ENCODE peak calls at places on chromosome 1, in eight cellular contexts. B is OCI-LY7, C is A549, P is body of pancreas, Y is upper lobe of right lung, T is adrenal gland, I is endodermal cell, K is ovary. G is an unnamed sample.

GRCh38 chr1:7558921-7559869 is 211.9 kb upstream of the VAMP3 start:
- DNase-seq in I (no peak), K (no peak), Y (peak; percentile 65), C (no peak), P (no peak), B (no peak), T (no peak), G (no peak)

GRCh38 chr1:53546409-53547155 is 87.4 kb downstream of the DMRTB1 start:
- DNase-seq in I (peak; percentile 33), C (no peak), P (no peak), K (no peak), Y (peak; percentile 28), T (no peak), B (no peak), G (no peak)

GRCh38 chr1:155698382-155699038 is 9.6 kb downstream of the DAP3 start:
- DNase-seq in I (no peak), K (no peak), C (no peak), T (no peak), Y (no peak), P (no peak), B (no peak), G (no peak)

GRCh38 chr1:154772056-154772455 is 98.0 kb downstream of the KCNN3 start:
- DNase-seq in K (no peak), Y (peak; percentile 49), I (no peak), B (no peak), T (no peak), C (no peak), P (no peak), G (no peak)

GRCh38 chr1:94265011-94265422 is 27.6 kb upstream of the ARHGAP29 start:
- DNase-seq in K (no peak), C (no peak), B (no peak), Y (no peak), T (no peak), I (no peak), P (no peak), G (peak; percentile 28)

GRCh38 chr1:162946701-162947100 is 85.7 kb upstream of the CCDC190 start:
- DNase-seq in K (no peak), B (no peak), C (no peak), I (no peak), T (peak; percentile 14), Y (no peak), P (no peak), G (no peak)

GRCh38 chr1:171355727-171356126 is 41.7 kb downstream of the FMO4 start:
- DNase-seq in C (no peak), K (no peak), B (no peak), P (no peak), I (no peak), Y (no peak), T (no peak), G (no peak)

GRCh38 chr1:163056832-163057231 is 12.3 kb upstream of the RGS4 start:
- DNase-seq in C (no peak), K (no peak), Y (no peak), P (no peak), T (no peak), B (no peak), I (no peak), G (peak; percentile 90)

GRCh38 chr1:198449727-198450433 is 90.6 kb downstream of the ATP6V1G3 start:
- DNase-seq in K (no peak), B (no peak), I (no peak), Y (no peak), C (no peak), T (no peak), P (no peak), G (no peak)

GRCh38 chr1:25819496-25820246 is at the start of gene MTFR1L:
- DNase-seq in B (peak; percentile 92), P (peak; percentile 95), K (peak; percentile 87), C (peak; percentile 86), Y (peak; percentile 96), I (peak; percentile 95), T (peak; percentile 91), G (no peak)

GRCh38 chr1:203471841-203472240 is 3.8 kb upstream of the PRELP start:
- DNase-seq in P (no peak), B (no peak), Y (no peak), I (no peak), C (no peak), T (no peak), K (no peak), G (no peak)

GRCh38 chr1:110207831-110208230 is 2.3 kb upstream of the KCNC4 start:
- DNase-seq in T (peak; percentile 76), K (peak; percentile 63), Y (peak; percentile 80), C (peak; percentile 48), I (peak; percentile 95), B (peak; percentile 81), P (peak; percentile 72), G (no peak)

GRCh38 chr1:231233735-231234417 is 7.1 kb upstream of the GNPAT start:
- DNase-seq in B (no peak), P (peak; percentile 78), I (no peak), K (no peak), T (peak; percentile 54), Y (no peak), C (no peak), G (no peak)

GRCh38 chr1:26701266-26701994 is 5.6 kb downstream of the ARID1A start:
- DNase-seq in B (no peak), P (no peak), K (no peak), T (no peak), C (no peak), I (no peak), Y (no peak), G (no peak)

GRCh38 chr1:7915826-7916225 is 24.8 kb downstream of the TNFRSF9 start:
- DNase-seq in K (no peak), C (no peak), P (no peak), B (no peak), I (no peak), T (no peak), Y (no peak), G (no peak)

GRCh38 chr1:95927061-95927460 is 693.1 kb downstream of the RWDD3 start:
- DNase-seq in P (no peak), I (no peak), Y (no peak), T (no peak), B (no peak), C (no peak), K (no peak), G (no peak)

GRCh38 chr1:246607466-246607865 is 41.2 kb downstream of the CNST start:
- DNase-seq in Y (no peak), B (no peak), K (no peak), P (no peak), T (no peak), I (no peak), C (no peak), G (no peak)

GRCh38 chr1:19484338-19484792 is 974 bp downstream of the CAPZB start:
- DNase-seq in C (no peak), I (no peak), Y (peak; percentile 71), K (no peak), P (no peak), T (peak; percentile 37), B (no peak), G (no peak)

GRCh38 chr1:223123238-223123976 is 19.6 kb downstream of the TLR5 start:
- DNase-seq in K (peak; percentile 65), Y (peak; percentile 74), C (peak; percentile 71), T (peak; percentile 80), P (peak; percentile 74), I (peak; percentile 92), B (peak; percentile 66), G (no peak)

DNA sequence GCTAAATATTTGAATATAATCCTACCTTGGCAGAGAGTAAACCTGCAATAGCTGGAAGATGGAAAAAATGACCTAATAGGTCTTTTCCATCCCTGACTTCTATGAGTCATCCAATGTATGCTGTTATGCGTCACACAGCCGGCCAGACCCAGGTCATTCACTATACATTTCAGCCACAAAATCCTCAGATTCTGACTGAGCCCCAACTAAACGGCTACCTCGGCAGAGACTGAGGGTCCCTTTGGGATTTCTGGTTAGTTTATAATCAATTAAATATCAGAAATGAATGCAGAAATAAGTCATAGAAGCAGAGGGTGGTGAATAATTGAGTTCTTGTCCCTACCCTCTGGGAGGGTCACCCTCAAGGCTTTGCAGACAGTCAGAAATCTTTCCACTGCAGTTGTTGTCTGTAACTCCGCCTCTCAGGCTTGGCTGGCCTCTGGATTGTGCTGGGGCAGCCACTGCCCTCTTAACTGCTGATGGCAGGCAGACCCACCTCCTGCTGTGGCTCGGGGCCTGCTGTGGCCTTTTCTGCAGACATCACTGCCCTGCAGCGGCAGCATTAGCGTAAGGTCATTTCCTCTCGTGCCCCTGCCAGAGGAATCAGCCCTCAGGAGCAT is 240.5 kb downstream of the TGFB2 start:
- DNase-seq in K (no peak), I (peak; percentile 91), T (peak; percentile 3), B (no peak), Y (no peak), C (peak; percentile 88), P (no peak), G (no peak)
- H3K27ac ChIP-seq in K (no peak overlapping the region), I (peak overlapping the region; percentile 62), T (no peak overlapping the region), B (no peak overlapping the region), Y (no peak overlapping the region), C (peak overlapping the region; percentile 88), P (no peak overlapping the region), G (no peak overlapping the region)

DNA sequence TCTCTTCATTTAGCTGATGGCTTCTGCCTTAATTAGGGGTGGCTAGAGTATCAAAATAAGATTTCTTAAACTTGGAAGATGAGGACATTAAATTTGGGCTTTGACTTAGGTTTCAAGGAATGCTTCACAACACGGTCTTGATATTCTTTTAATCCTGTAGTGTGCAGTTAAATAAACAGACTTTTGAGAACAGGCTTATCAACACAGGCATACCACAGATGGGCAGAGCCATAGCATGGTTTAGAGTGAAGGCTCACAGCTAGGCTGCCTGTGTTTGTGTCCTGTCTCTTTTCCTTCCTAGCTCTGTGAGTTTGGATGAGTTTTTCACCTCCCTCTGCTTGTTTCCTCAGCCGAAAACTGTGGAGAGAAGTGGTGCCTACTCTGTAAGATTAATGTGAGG is 102.3 kb upstream of the IPO9 start:
- DNase-seq in P (no peak), T (no peak), C (no peak), K (no peak), B (no peak), I (no peak), Y (no peak), G (no peak)
- H3K27ac ChIP-seq in P (no peak overlapping the region), T (no peak overlapping the region), C (no peak overlapping the region), K (no peak overlapping the region), B (no peak overlapping the region), I (no peak overlapping the region), Y (no peak overlapping the region), G (no peak overlapping the region)

DNA sequence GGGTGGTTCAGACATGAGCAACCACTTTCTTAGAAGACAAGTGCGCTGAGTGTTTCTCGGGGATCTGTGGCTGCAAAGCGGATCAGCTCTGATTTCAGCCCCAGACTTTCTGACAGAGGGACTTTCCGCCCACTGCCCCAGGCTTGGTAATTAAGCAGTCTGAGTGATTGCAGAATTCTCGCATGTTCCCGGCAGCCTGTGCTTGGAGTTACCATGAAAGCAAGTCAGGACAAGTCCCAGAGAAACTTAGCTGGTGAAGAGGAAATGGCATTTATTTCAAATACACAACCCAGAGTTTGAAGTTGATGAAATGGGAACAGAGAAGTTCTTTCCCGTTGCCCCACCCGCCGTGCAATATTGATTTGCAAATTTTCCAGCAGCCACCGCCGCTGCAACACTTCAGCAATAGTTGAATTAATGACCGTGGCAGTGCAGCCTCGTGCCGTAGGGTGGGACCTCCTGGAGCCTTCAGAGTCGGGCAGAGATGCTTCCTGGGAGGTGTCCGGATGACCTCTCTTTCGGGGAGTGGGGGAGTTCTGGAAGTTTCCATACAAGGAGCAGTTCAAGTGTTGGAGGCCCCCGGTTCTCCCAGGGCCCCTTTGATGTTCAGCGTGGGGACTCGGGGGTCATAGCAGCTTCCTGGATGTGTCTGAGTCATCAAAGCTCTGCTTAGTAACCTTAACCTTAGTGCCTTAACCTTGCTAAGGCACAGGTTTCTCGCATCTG is 134.7 kb downstream of the KAZN start:
- DNase-seq in Y (no peak), C (no peak), K (no peak), T (no peak), B (peak; percentile 61), P (peak; percentile 24), I (peak; percentile 86), G (no peak)
- H3K27ac ChIP-seq in Y (no peak overlapping the region), C (no peak overlapping the region), K (no peak overlapping the region), T (no peak overlapping the region), B (peak overlapping the region; percentile 98), P (peak overlapping the region; percentile 63), I (peak overlapping the region; percentile 36), G (no peak overlapping the region)

GRCh38 chr1:160117709-160118183 is 2.2 kb downstream of the ATP1A2 start:
- DNase-seq in B (no peak), I (peak; percentile 74), K (peak; percentile 68), P (no peak), T (peak; percentile 64), C (no peak), Y (no peak), G (no peak)
- H3K27ac ChIP-seq in B (no peak overlapping the region), I (no peak overlapping the region), K (no peak overlapping the region), P (no peak overlapping the region), T (no peak overlapping the region), C (peak overlapping the region; percentile 61), Y (no peak overlapping the region), G (no peak overlapping the region)

G was measured in SK-N-MC.